ENCODE peak calls at places on chromosomes 1 and 21, in four cellular contexts. R is AG04449; K is Jurkat, Clone E6-1; D is A673. A is an unnamed sample.

GRCh38 chr1:180921891-180922636 is 9.4 kb downstream of the KIAA1614 start:
- DNase-seq in R (no peak), K (no peak), D (no peak), A (no peak)

GRCh38 chr21:15929536-15929935 is 199.8 kb downstream of the USP25 start:
- DNase-seq in R (no peak), K (no peak), D (no peak), A (no peak)

GRCh38 chr1:98119793-98120192 is 199.0 kb upstream of the DPYD start:
- DNase-seq in R (no peak), K (peak; percentile 5), D (peak; percentile 49), A (peak; percentile 63)

GRCh38 chr21:28669331-28669730 is 323.3 kb downstream of the LTN1 start:
- DNase-seq in R (no peak), K (no peak), D (no peak), A (no peak)

GRCh38 chr21:16358784-16359183 is 629.0 kb downstream of the USP25 start:
- DNase-seq in R (no peak), K (no peak), D (no peak), A (no peak)

GRCh38 chr1:20329793-20330542 is 39.3 kb downstream of the VWA5B1 start:
- DNase-seq in R (no peak), K (no peak), D (no peak), A (no peak)

GRCh38 chr1:225533238-225533637 is 105.4 kb upstream of the LBR start:
- DNase-seq in R (no peak), K (no peak), D (no peak), A (no peak)

GRCh38 chr1:184805667-184806295 is 51.1 kb upstream of the EDEM3 start:
- DNase-seq in R (peak; percentile 36), K (peak; percentile 57), D (peak; percentile 88), A (peak; percentile 62)

GRCh38 chr21:46349134-46349760 is 25.3 kb downstream of the PCNT start:
- DNase-seq in R (no peak), K (no peak), D (no peak), A (no peak)

GRCh38 chr1:224168859-224169380 is 14.1 kb upstream of the DEGS1 start:
- DNase-seq in R (no peak), K (peak; percentile 88), D (no peak), A (no peak)

GRCh38 chr1:170791941-170792340 is 128.0 kb downstream of the PRRX1 start:
- DNase-seq in R (peak; percentile 63), K (no peak), D (no peak), A (no peak)

GRCh38 chr1:6083801-6084467 is 38.2 kb downstream of the KCNAB2 start:
- DNase-seq in R (no peak), K (no peak), D (peak; percentile 30), A (no peak)

GRCh38 chr1:162984699-162985098 is 84.5 kb upstream of the RGS4 start:
- DNase-seq in R (no peak), K (no peak), D (peak; percentile 89), A (no peak)

GRCh38 chr1:80218112-80218511 is 1211.6 kb upstream of the ADGRL4 start:
- DNase-seq in R (no peak), K (peak; percentile 31), D (peak; percentile 67), A (peak; percentile 39)

GRCh38 chr1:233005703-233006102 is 55.3 kb downstream of the NTPCR start:
- DNase-seq in R (no peak), K (no peak), D (no peak), A (peak; percentile 48)

GRCh38 chr1:208516780-208517179 is 272.6 kb upstream of the PLXNA2 start:
- DNase-seq in R (no peak), K (no peak), D (no peak), A (no peak)

GRCh38 chr1:46467183-46467504 is 22.5 kb upstream of the DMBX1 start:
- DNase-seq in R (no peak), K (no peak), D (no peak), A (no peak)

GRCh38 chr1:205441716-205442050 is 14.2 kb downstream of the BLACAT1 start:
- DNase-seq in R (no peak), K (no peak), D (no peak), A (no peak)

GRCh38 chr1:1351511-1352427 is 2.6 kb upstream of the DVL1 start:
- DNase-seq in R (no peak), K (no peak), D (no peak), A (no peak)

GRCh38 chr1:51061231-51061943 is 40.6 kb upstream of the C1orf185 start:
- DNase-seq in R (no peak), K (no peak), D (no peak), A (no peak)

GRCh38 chr1:100249155-100249536 is 488 bp downstream of the DBT start:
- DNase-seq in R (no peak), K (no peak), D (no peak), A (no peak)

GRCh38 chr1:91731815-91732214 is 154.1 kb downstream of the TGFBR3 start:
- DNase-seq in R (no peak), K (no peak), D (no peak), A (no peak)

GRCh38 chr21:26946744-26947446 is 20.0 kb downstream of the ADAMTS5 start:
- DNase-seq in R (no peak), K (no peak), D (no peak), A (no peak)

GRCh38 chr1:85374160-85374559 is 90.8 kb downstream of the DDAH1 start:
- DNase-seq in R (no peak), K (no peak), D (no peak), A (no peak)

GRCh38 chr1:45543599-45544417 is 6.8 kb upstream of the AKR1A1 start:
- DNase-seq in R (no peak), K (peak; percentile 92), D (no peak), A (no peak)

GRCh38 chr1:4058706-4059105 is 158.6 kb upstream of the C1orf174 start:
- DNase-seq in R (no peak), K (peak; percentile 30), D (no peak), A (no peak)

GRCh38 chr1:32273389-32274208 is 18.3 kb upstream of the HDAC1 start:
- DNase-seq in R (no peak), K (peak; percentile 99), D (no peak), A (peak; percentile 28)

GRCh38 chr21:44263768-44264167 is 2.1 kb upstream of the DNMT3L start:
- DNase-seq in R (no peak), K (no peak), D (no peak), A (no peak)

GRCh38 chr1:209652873-209653401 is 712 bp upstream of the LAMB3 start:
- DNase-seq in R (no peak), K (no peak), D (peak; percentile 57), A (no peak)

GRCh38 chr1:38243106-38243505 is 196.5 kb upstream of the POU3F1 start:
- DNase-seq in R (no peak), K (no peak), D (no peak), A (no peak)

GRCh38 chr1:84078824-84079167 is 65.3 kb upstream of the PRKACB start:
- DNase-seq in R (no peak), K (no peak), D (no peak), A (no peak)